ENCODE peak calls at places on chromosome 5, in six cellular contexts. One of them, this sample, is unnamed.

GRCh38 chr5:169706758-169707450 is 69.8 kb downstream of the DOCK2 start:
- DNase-seq in H9: no peak
- DNase-seq in IMR-90: peak
- DNase-seq in H1: no peak
- DNase-seq in mesenchymal stem cell: peak
- DNase-seq in trophoblast cell: no peak
- DNase-seq in this sample: no peak

GRCh38 chr5:181114844-181115778 is 15.9 kb downstream of the OR2V1 start:
- DNase-seq in H9: peak
- DNase-seq in IMR-90: peak
- DNase-seq in H1: peak
- DNase-seq in mesenchymal stem cell: no peak
- DNase-seq in trophoblast cell: peak
- DNase-seq in this sample: no peak

GRCh38 chr5:145471831-145472616 is 363.1 kb downstream of the PRELID2 start:
- DNase-seq in H9: no peak
- DNase-seq in IMR-90: peak
- DNase-seq in H1: no peak
- DNase-seq in mesenchymal stem cell: no peak
- DNase-seq in trophoblast cell: no peak
- DNase-seq in this sample: peak

GRCh38 chr5:97563258-97563657 is 380.2 kb upstream of the RIOK2 start:
- DNase-seq in H9: no peak
- DNase-seq in IMR-90: no peak
- DNase-seq in H1: no peak
- DNase-seq in mesenchymal stem cell: no peak
- DNase-seq in trophoblast cell: no peak
- DNase-seq in this sample: no peak

GRCh38 chr5:153562189-153562588 is 71.7 kb downstream of the GRIA1 start:
- DNase-seq in H9: no peak
- DNase-seq in IMR-90: peak
- DNase-seq in H1: no peak
- DNase-seq in mesenchymal stem cell: peak
- DNase-seq in trophoblast cell: peak
- DNase-seq in this sample: no peak

GRCh38 chr5:119347574-119347973 is 8.2 kb upstream of the TNFAIP8 start:
- DNase-seq in H9: no peak
- DNase-seq in IMR-90: no peak
- DNase-seq in H1: no peak
- DNase-seq in mesenchymal stem cell: no peak
- DNase-seq in trophoblast cell: no peak
- DNase-seq in this sample: no peak

GRCh38 chr5:111681414-111681790 is 75.6 kb downstream of the NREP start:
- DNase-seq in H9: no peak
- DNase-seq in IMR-90: peak
- DNase-seq in H1: no peak
- DNase-seq in mesenchymal stem cell: no peak
- DNase-seq in trophoblast cell: no peak
- DNase-seq in this sample: no peak

GRCh38 chr5:118984602-118985001 is 3.7 kb downstream of the DTWD2 start:
- DNase-seq in H9: no peak
- DNase-seq in IMR-90: peak
- DNase-seq in H1: no peak
- DNase-seq in mesenchymal stem cell: peak
- DNase-seq in trophoblast cell: no peak
- DNase-seq in this sample: no peak

GRCh38 chr5:407051-407450 is 35.9 kb upstream of the EXOC3 start:
- DNase-seq in H9: no peak
- DNase-seq in IMR-90: peak
- DNase-seq in H1: no peak
- DNase-seq in mesenchymal stem cell: no peak
- DNase-seq in trophoblast cell: no peak
- DNase-seq in this sample: no peak

GRCh38 chr5:5467737-5468136 is 45.3 kb downstream of the ICE1 start:
- DNase-seq in H9: no peak
- DNase-seq in IMR-90: peak
- DNase-seq in H1: no peak
- DNase-seq in mesenchymal stem cell: no peak
- DNase-seq in trophoblast cell: no peak
- DNase-seq in this sample: no peak

GRCh38 chr5:37792976-37793328 is 46.9 kb downstream of the GDNF start:
- DNase-seq in H9: no peak
- DNase-seq in IMR-90: peak
- DNase-seq in H1: no peak
- DNase-seq in mesenchymal stem cell: peak
- DNase-seq in trophoblast cell: peak
- DNase-seq in this sample: no peak

GRCh38 chr5:1975898-1976765 is 93.4 kb upstream of the IRX4 start:
- DNase-seq in H9: no peak
- DNase-seq in IMR-90: no peak
- DNase-seq in H1: no peak
- DNase-seq in mesenchymal stem cell: no peak
- DNase-seq in trophoblast cell: no peak
- DNase-seq in this sample: no peak

GRCh38 chr5:65061250-65061973 is 292.7 kb downstream of the CWC27 start:
- DNase-seq in H9: no peak
- DNase-seq in IMR-90: no peak
- DNase-seq in H1: no peak
- DNase-seq in mesenchymal stem cell: no peak
- DNase-seq in trophoblast cell: no peak
- DNase-seq in this sample: no peak

GRCh38 chr5:26889810-26890209 is 148.6 kb downstream of the CDH9 start:
- DNase-seq in H9: no peak
- DNase-seq in IMR-90: no peak
- DNase-seq in H1: no peak
- DNase-seq in mesenchymal stem cell: no peak
- DNase-seq in trophoblast cell: no peak
- DNase-seq in this sample: no peak

GRCh38 chr5:141031006-141031405 is 20.2 kb upstream of the PCDHB1 start:
- DNase-seq in H9: no peak
- DNase-seq in IMR-90: no peak
- DNase-seq in H1: no peak
- DNase-seq in mesenchymal stem cell: no peak
- DNase-seq in trophoblast cell: no peak
- DNase-seq in this sample: no peak
- H4K91ac ChIP-seq in H9: no peak
- H4K91ac ChIP-seq in IMR-90: no peak
- H4K91ac ChIP-seq in H1: no peak
- H4K91ac ChIP-seq in mesenchymal stem cell: no peak
- H4K91ac ChIP-seq in trophoblast cell: no peak
- H4K91ac ChIP-seq in this sample: no peak

DNA sequence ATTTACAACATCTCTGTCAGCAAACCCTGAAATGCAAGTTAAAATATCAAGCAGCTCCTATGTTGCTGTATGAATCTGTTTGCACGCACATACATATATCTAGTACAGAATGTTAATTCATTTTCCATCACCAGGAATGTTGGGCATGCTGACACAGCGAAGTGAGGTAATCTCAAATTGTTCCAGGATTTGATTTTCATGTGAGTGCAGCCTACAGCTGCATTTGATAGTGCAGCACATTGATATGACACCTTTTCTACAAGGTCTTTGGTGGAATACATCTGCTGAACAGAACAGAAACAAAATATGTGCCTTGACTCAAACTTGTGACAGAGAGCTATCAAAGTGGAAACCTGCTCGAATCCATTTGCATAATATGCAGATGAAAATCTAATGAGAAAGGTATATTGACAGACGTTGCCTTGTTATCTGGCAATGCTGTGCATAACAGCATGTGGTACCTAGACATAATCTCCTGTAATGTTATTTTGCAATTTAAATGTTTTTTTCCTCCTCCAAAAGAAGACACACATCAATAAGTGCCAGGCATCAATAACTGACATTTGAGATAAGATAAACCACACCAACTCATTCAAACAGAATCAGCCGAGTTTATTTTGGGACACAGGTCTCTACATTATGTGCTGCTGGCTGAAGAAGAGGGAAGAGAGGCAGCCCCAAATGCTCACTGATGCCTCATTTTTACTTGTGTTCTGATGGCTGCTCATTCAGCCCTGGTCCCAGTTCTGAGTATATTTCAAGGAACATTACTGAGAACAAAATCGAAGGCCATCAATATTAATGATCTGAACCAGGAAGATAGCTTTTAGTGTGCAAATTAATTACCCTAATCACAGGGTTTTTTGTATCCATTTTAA is 512.2 kb downstream of the ZNF608 start:
- DNase-seq in H9: no peak
- DNase-seq in IMR-90: no peak
- DNase-seq in H1: no peak
- DNase-seq in mesenchymal stem cell: no peak
- DNase-seq in trophoblast cell: no peak
- DNase-seq in this sample: no peak
- H2BK120ac ChIP-seq in H9: no peak
- H2BK120ac ChIP-seq in IMR-90: no peak
- H2BK120ac ChIP-seq in H1: peak
- H2BK120ac ChIP-seq in mesenchymal stem cell: no peak
- H2BK120ac ChIP-seq in trophoblast cell: no peak
- H2BK120ac ChIP-seq in this sample: no peak

GRCh38 chr5:73666891-73667290 is 40.9 kb downstream of the ARHGEF28 start:
- DNase-seq in H9: no peak
- DNase-seq in IMR-90: no peak
- DNase-seq in H1: no peak
- DNase-seq in mesenchymal stem cell: no peak
- DNase-seq in trophoblast cell: no peak
- DNase-seq in this sample: no peak
- H4K91ac ChIP-seq in H9: no peak
- H4K91ac ChIP-seq in IMR-90: no peak
- H4K91ac ChIP-seq in H1: no peak
- H4K91ac ChIP-seq in mesenchymal stem cell: no peak
- H4K91ac ChIP-seq in trophoblast cell: no peak
- H4K91ac ChIP-seq in this sample: no peak

DNA sequence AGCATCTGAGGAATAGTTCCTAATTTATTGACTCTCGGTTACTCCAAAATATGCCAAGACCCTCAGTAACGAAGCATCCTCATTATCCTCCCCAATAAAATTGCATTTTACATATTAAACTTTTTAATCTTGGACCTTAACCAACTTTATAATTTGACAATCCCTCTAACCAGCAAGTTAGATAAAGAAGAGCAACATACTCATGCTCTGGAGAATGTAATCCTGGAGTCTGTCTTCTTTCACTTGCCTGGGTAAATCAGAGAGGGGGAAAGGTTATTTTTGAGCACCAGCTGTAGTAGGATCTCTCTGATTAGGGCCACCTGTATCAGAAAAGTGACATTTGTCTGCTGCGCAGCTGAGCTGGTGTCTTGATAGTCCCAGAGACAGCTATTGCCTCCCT is 59.8 kb downstream of the NDFIP1 start:
- DNase-seq in H9: no peak
- DNase-seq in IMR-90: no peak
- DNase-seq in H1: no peak
- DNase-seq in mesenchymal stem cell: no peak
- DNase-seq in trophoblast cell: no peak
- DNase-seq in this sample: no peak
- H2BK120ac ChIP-seq in H9: no peak
- H2BK120ac ChIP-seq in IMR-90: no peak
- H2BK120ac ChIP-seq in H1: no peak
- H2BK120ac ChIP-seq in mesenchymal stem cell: no peak
- H2BK120ac ChIP-seq in trophoblast cell: peak
- H2BK120ac ChIP-seq in this sample: no peak

GRCh38 chr5:101878190-101878589 is 417.9 kb downstream of the SLCO4C1 start:
- DNase-seq in H9: no peak
- DNase-seq in IMR-90: no peak
- DNase-seq in H1: no peak
- DNase-seq in mesenchymal stem cell: no peak
- DNase-seq in trophoblast cell: no peak
- DNase-seq in this sample: no peak
- H4K91ac ChIP-seq in H9: no peak
- H4K91ac ChIP-seq in IMR-90: no peak
- H4K91ac ChIP-seq in H1: no peak
- H4K91ac ChIP-seq in mesenchymal stem cell: no peak
- H4K91ac ChIP-seq in trophoblast cell: no peak
- H4K91ac ChIP-seq in this sample: no peak

DNA sequence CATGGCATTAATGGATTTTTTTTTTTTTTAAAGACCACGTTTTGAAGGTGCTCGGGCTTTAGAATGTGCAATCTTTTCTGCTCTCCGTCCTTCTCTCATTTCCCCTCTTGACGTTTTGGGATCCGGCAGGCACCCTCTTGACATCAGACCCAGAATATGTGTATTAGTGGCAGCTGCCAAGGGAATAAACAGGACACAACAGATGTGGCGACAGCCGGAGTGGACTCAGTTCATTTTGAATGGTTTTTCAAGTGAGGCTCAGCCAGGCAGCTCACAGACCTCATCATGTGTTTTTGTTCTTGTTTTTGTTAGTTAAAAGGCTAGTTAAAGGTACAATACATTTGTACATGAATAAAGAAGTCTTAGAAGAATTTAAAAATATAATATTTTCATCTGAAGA is 365.0 kb upstream of the SEMA6A start:
- DNase-seq in H9: no peak
- DNase-seq in IMR-90: no peak
- DNase-seq in H1: no peak
- DNase-seq in mesenchymal stem cell: no peak
- DNase-seq in trophoblast cell: no peak
- DNase-seq in this sample: no peak
- H2BK120ac ChIP-seq in H9: no peak
- H2BK120ac ChIP-seq in IMR-90: no peak
- H2BK120ac ChIP-seq in H1: peak
- H2BK120ac ChIP-seq in mesenchymal stem cell: no peak
- H2BK120ac ChIP-seq in trophoblast cell: peak
- H2BK120ac ChIP-seq in this sample: no peak

GRCh38 chr5:139884144-139884543 is 88.5 kb downstream of the PSD2 start:
- DNase-seq in H9: no peak
- DNase-seq in IMR-90: no peak
- DNase-seq in H1: no peak
- DNase-seq in mesenchymal stem cell: no peak
- DNase-seq in trophoblast cell: no peak
- DNase-seq in this sample: no peak
- H4K91ac ChIP-seq in H9: no peak
- H4K91ac ChIP-seq in IMR-90: no peak
- H4K91ac ChIP-seq in H1: no peak
- H4K91ac ChIP-seq in mesenchymal stem cell: no peak
- H4K91ac ChIP-seq in trophoblast cell: no peak
- H4K91ac ChIP-seq in this sample: no peak

DNA sequence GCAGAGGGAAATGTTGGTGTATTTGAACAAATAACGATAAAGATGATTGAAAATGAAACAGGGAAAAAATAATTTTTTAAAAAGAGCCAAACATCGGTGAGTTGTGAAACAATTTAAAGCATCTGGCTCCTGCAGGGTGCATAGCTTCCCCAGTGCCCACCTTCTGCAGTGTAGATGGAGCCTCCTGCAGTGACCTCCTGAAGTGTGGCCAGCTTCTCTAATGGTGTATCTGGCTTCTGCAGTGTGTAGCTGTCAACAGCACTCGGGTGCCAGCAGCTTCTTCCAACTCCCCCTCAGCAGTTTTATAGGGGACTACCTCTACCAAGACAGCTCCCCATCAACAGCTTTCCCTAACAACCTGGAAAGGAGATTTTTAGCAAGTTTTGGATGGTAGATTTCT is 279.4 kb upstream of the SEMA6A start:
- DNase-seq in H9: no peak
- DNase-seq in IMR-90: no peak
- DNase-seq in H1: no peak
- DNase-seq in mesenchymal stem cell: no peak
- DNase-seq in trophoblast cell: no peak
- DNase-seq in this sample: no peak
- H2BK120ac ChIP-seq in H9: no peak
- H2BK120ac ChIP-seq in IMR-90: no peak
- H2BK120ac ChIP-seq in H1: no peak
- H2BK120ac ChIP-seq in mesenchymal stem cell: no peak
- H2BK120ac ChIP-seq in trophoblast cell: no peak
- H2BK120ac ChIP-seq in this sample: no peak

This sample was measured in neuronal stem cell.